ENCODE peak calls at places on chromosomes 2 and 18, in seven cellular contexts. C, E, T, L, Y, V and X are unnamed samples.

GRCh38 chr2:45782968-45783367 is 131.5 kb downstream of the PRKCE start:
- DNase-seq in C (no peak), E (no peak), T (no peak), L (no peak), Y (no peak), V (peak), X (peak)

GRCh38 chr18:45349447-45349846 is 265.8 kb upstream of the SLC14A2 start:
- DNase-seq in C (no peak), E (no peak), T (no peak), L (no peak), Y (no peak), V (no peak), X (no peak)

GRCh38 chr18:23230688-23231087 is 95.4 kb downstream of the CABLES1 start:
- DNase-seq in C (no peak), E (no peak), T (no peak), L (no peak), Y (no peak), V (no peak), X (no peak)

GRCh38 chr18:27845897-27846296 is 331.0 kb downstream of the CDH2 start:
- DNase-seq in C (no peak), E (no peak), T (no peak), L (no peak), Y (no peak), V (no peak), X (no peak)

GRCh38 chr18:22517356-22517755 is 99.6 kb upstream of the CTAGE1 start:
- DNase-seq in C (no peak), E (no peak), T (no peak), L (no peak), Y (peak), V (no peak), X (no peak)

GRCh38 chr2:139790807-139791206 is 1010.6 kb upstream of the NXPH2 start:
- DNase-seq in C (no peak), E (peak), T (peak), L (no peak), Y (no peak), V (no peak), X (peak)

GRCh38 chr2:61138859-61139258 is 23.1 kb upstream of the C2orf74 start:
- DNase-seq in C (no peak), E (no peak), T (no peak), L (no peak), Y (no peak), V (no peak), X (no peak)

GRCh38 chr18:41529093-41529492 is 425.9 kb upstream of the PIK3C3 start:
- DNase-seq in C (no peak), E (no peak), T (no peak), L (no peak), Y (no peak), V (no peak), X (no peak)

GRCh38 chr2:138237657-138238384 is 263.7 kb upstream of the SPOPL start:
- DNase-seq in C (no peak), E (no peak), T (no peak), L (no peak), Y (no peak), V (no peak), X (no peak)

GRCh38 chr2:51322612-51323011 is 290.7 kb upstream of the NRXN1 start:
- DNase-seq in C (no peak), E (no peak), T (no peak), L (no peak), Y (no peak), V (no peak), X (no peak)

GRCh38 chr2:236712304-236712703 is 142.7 kb downstream of the ACKR3 start:
- DNase-seq in C (no peak), E (no peak), T (peak), L (no peak), Y (no peak), V (no peak), X (no peak)

GRCh38 chr2:12587729-12588522 is 128.8 kb upstream of the TRIB2 start:
- DNase-seq in C (peak), E (no peak), T (peak), L (no peak), Y (peak), V (no peak), X (peak)

GRCh38 chr2:240162531-240162930 is 22.1 kb upstream of the OTOS start:
- DNase-seq in C (no peak), E (no peak), T (no peak), L (no peak), Y (no peak), V (no peak), X (no peak)

GRCh38 chr2:196131949-196132925 is 39.1 kb downstream of the STK17B start:
- DNase-seq in C (peak), E (no peak), T (peak), L (peak), Y (no peak), V (no peak), X (no peak)